ENCODE peak calls at places on chromosomes 16 and 17, in five cellular contexts. Q is ovary, K is A549, D is transverse colon, W is tibial nerve. V is an unnamed sample.

GRCh38 chr16:68069511-68070248 is 15.5 kb upstream of the NFATC3 start:
- DNase-seq in K (no peak), D (peak; percentile 78), Q (no peak), W (no peak), V (no peak)

GRCh38 chr16:82229800-82230619 is 60.0 kb upstream of the MPHOSPH6 start:
- DNase-seq in K (peak; percentile 73), D (peak; percentile 86), Q (peak; percentile 18), W (peak; percentile 27), V (no peak)

GRCh38 chr17:77497578-77497934 is 356.8 kb downstream of the SEC14L1 start:
- DNase-seq in Q (no peak), D (peak; percentile 4), W (no peak), K (no peak), V (no peak)

GRCh38 chr17:64128787-64129514 is 993 bp downstream of the ERN1 start:
- DNase-seq in W (peak; percentile 35), K (peak; percentile 51), D (peak; percentile 62), Q (peak; percentile 47), V (no peak)

GRCh38 chr16:73125860-73126259 is 77.9 kb upstream of the ZFHX3 start:
- DNase-seq in K (no peak), W (no peak), Q (no peak), D (no peak), V (no peak)

GRCh38 chr16:3980311-3981111 is 100.0 kb upstream of the CREBBP start:
- DNase-seq in W (no peak), Q (no peak), K (no peak), D (no peak), V (no peak)

GRCh38 chr16:88430185-88430523 is 22.9 kb upstream of the ZFPM1 start:
- DNase-seq in W (no peak), K (no peak), D (no peak), Q (no peak), V (no peak)

GRCh38 chr17:64618848-64619247 is 43.3 kb downstream of the SMURF2 start:
- DNase-seq in D (no peak), W (no peak), Q (no peak), K (no peak), V (no peak)

GRCh38 chr17:10614536-10615155 is 42.5 kb downstream of the MYH3 start:
- DNase-seq in D (peak; percentile 36), W (peak; percentile 66), K (peak; percentile 61), Q (peak; percentile 48), V (no peak)

GRCh38 chr17:32240745-32241144 is 24.9 kb upstream of the RHBDL3 start:
- DNase-seq in K (no peak), Q (no peak), D (no peak), W (no peak), V (no peak)

GRCh38 chr16:31138621-31139578 is 3.4 kb upstream of the PRSS8 start:
- DNase-seq in D (peak; percentile 91), W (no peak), K (peak; percentile 64), Q (no peak), V (no peak)

GRCh38 chr17:30541802-30542201 is 64.6 kb downstream of the GOSR1 start:
- DNase-seq in W (no peak), Q (no peak), K (no peak), D (no peak), V (no peak)

GRCh38 chr17:79027274-79027924 is 3.4 kb downstream of the C1QTNF1 start:
- DNase-seq in Q (no peak), W (no peak), D (no peak), K (no peak), V (no peak)

GRCh38 chr16:71474864-71475263 is 12.8 kb upstream of the ZNF23 start:
- DNase-seq in W (no peak), Q (no peak), D (no peak), K (no peak), V (no peak)

GRCh38 chr16:88202207-88202745 is 180.5 kb upstream of the ZNF469 start:
- DNase-seq in K (no peak), W (no peak), Q (no peak), D (no peak), V (no peak)

GRCh38 chr17:71689782-71690181 is 431.0 kb upstream of the SOX9 start:
- DNase-seq in D (no peak), K (no peak), Q (no peak), W (no peak), V (no peak)

GRCh38 chr17:82063424-82064415 is 1.9 kb downstream of the DUS1L start:
- DNase-seq in W (no peak), Q (no peak), D (no peak), K (no peak), V (no peak)

GRCh38 chr17:21278304-21279197 is 6.0 kb upstream of the MAP2K3 start:
- DNase-seq in K (no peak), Q (no peak), W (peak; percentile 47), D (peak; percentile 80), V (no peak)

GRCh38 chr16:80263848-80264694 is 276.7 kb upstream of the DYNLRB2 start:
- DNase-seq in Q (no peak), W (no peak), K (no peak), D (no peak), V (peak; percentile 79)

GRCh38 chr16:68289621-68290329 is 21.0 kb downstream of the SLC7A6OS start:
- DNase-seq in W (no peak), D (no peak), K (no peak), Q (no peak), V (no peak)

GRCh38 chr17:69525920-69526841 is 111.7 kb downstream of the MAP2K6 start:
- DNase-seq in Q (no peak), D (peak; percentile 36), W (peak; percentile 57), K (peak; percentile 74), V (no peak)

GRCh38 chr17:309361-309888 is 43.2 kb downstream of the RPH3AL start:
- DNase-seq in W (no peak), K (peak; percentile 57), D (no peak), Q (no peak), V (no peak)

GRCh38 chr17:76153640-76154039 is 12.6 kb upstream of the FOXJ1 start:
- DNase-seq in K (no peak), Q (no peak), D (no peak), W (peak; percentile 45), V (no peak)

GRCh38 chr16:88298882-88299745 is 83.6 kb upstream of the ZNF469 start:
- DNase-seq in W (no peak), D (no peak), K (no peak), Q (no peak), V (no peak)

GRCh38 chr16:79843631-79844043 is 243.1 kb upstream of the MAF start:
- DNase-seq in K (no peak), W (no peak), Q (no peak), D (no peak), V (no peak)

GRCh38 chr16:2826591-2827480 is 3.3 kb upstream of the ZG16B start:
- DNase-seq in K (no peak), W (no peak), Q (no peak), D (peak; percentile 8), V (no peak)

GRCh38 chr17:73267648-73268537 is 6.2 kb upstream of the CPSF4L start:
- DNase-seq in K (no peak), D (no peak), W (no peak), Q (peak; percentile 13), V (no peak)
- TF ChIP-seq EP300 in K (no peak), D (no peak), W (peak; percentile 65), Q (no peak), V (no peak)

GRCh38 chr16:76222087-76222486 is 55.1 kb upstream of the CNTNAP4 start:
- DNase-seq in K (peak; percentile 8), Q (no peak), D (no peak), W (no peak), V (no peak)

GRCh38 chr16:76228546-76229146 is 48.6 kb upstream of the CNTNAP4 start:
- DNase-seq in W (no peak), K (no peak), Q (no peak), D (no peak), V (no peak)

GRCh38 chr16:76226481-76226880 is 50.7 kb upstream of the CNTNAP4 start:
- DNase-seq in D (no peak), W (no peak), Q (no peak), K (no peak), V (no peak)

GRCh38 chr16:76226011-76226410 is 51.2 kb upstream of the CNTNAP4 start:
- DNase-seq in Q (no peak), D (no peak), W (no peak), K (no peak), V (no peak)

DNA sequence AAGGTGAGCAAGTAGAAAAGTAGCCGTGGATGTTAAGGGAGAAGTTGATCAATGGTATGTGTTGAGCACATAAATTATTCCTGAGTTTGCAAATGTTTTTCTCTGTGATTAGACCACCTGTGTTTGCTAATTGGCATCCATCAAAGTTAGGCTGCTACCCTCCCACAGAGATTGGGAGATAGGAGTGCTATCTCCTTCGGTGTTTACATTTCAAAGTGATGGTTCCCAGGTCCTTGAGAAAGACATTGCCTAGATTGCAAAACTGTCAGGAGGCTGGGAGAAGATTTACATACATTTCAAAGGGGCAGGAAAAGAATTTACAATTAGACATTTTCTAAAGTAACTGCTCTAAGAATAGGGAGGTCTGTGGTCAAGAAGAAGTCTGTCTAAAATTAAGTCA is 54.3 kb upstream of the CNTNAP4 start:
- DNase-seq in K (no peak), D (no peak), Q (no peak), W (no peak), V (no peak)
- TF ChIP-seq EP300 in K (no peak), D (no peak), Q (no peak), W (no peak), V (no peak)

DNA sequence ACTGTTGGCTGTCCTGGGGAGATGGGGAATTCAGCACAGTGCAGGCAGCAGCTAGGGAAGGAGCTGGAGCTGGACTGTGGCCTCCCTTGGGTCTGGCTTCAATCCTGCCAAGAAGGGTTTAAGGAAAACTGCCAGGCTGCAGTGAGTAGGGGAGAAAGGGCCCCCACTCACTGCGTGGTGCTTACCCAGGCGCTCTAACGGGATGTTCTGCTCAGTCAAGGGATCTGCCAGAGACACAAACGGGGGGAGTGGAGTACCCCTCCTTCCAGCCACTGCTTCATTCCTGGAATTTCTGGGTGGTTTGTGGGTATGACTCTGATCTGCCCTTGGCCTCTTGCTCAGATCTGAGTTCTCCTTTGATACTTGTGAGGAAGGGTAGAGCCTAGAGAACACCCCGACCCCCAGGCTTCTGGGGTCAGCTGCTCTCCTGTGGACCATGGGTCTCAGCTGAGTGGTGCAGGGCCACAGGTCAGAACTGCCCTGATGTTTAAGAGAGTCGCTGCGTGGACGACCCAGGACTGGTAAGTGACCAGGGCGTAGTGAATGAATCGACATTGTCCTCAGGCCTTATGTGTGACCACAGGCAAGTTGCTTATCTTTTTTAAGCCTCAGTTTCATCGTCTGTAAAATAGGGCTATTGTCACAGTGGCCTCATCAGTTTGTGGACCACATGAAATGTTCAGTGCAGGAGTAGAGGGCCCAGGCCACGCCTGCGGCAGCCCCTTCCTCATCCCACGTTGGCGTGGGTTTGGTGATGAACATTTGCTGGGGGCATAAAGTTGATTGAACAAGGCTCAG is 9.6 kb downstream of the CRISPLD2 start:
- DNase-seq in W (no peak), K (no peak), Q (peak; percentile 69), D (peak; percentile 54), V (no peak)
- TF ChIP-seq EP300 in W (peak; percentile 88), K (no peak), Q (peak; percentile 60), D (peak; percentile 99), V (peak; percentile 99)

DNA sequence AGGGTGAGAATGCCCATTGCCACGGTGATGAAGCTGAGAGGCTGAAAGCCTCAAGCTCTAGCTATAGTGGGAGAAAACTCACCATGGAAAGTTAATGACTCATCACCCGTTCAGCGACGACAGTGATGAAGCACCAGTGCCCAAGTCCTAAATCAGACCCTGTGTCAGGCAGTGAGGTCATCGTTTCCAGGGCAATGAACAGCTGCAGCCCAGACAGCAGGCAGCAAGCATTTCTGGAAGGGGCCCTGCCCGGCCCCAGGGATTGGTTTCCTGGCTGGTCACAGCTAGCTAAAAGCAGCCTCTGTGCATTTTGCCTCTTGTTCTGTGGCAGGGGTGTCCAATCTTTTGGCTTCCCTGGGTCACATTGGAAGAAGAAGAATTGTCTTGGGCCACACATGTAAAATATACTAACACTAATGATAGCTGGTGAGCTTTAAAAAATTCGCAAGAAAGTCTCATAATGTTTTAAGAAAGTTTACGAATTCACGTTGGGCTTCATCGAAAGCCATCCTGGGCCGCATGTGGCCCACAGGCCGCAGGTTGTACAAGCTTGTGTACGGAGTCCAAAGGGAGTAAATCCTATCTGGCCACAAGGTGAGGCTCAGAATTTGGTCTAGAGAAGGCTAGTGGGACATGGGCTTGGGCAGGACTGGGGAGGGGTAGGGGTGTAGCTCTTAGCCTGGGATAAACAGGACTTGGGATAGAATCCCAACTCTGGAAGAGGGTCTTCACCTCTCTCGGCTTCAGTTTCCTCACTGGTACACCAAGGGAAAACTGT is 40.6 kb downstream of the MIS12 start:
- DNase-seq in Q (no peak), K (peak; percentile 81), W (no peak), D (peak; percentile 26), V (no peak)
- TF ChIP-seq EP300 in Q (no peak), K (no peak), W (no peak), D (no peak), V (no peak)

V was measured in esophagus muscularis mucosa.